ENCODE peak calls at places on chromosome 20, in eight cellular contexts. R is tibial artery, X is astrocyte, I is DND-41, T is tibial nerve, K is uterus, P is psoas muscle, J is neural progenitor cell. F is an unnamed sample.
A peak's percentile ranks its signal among the peaks of the same experiment; 100 is the strongest.

GRCh38 chr20:1484438-1485120 is 6.6 kb downstream of the SIRPB2 start:
- DNase-seq in P (no peak), X (no peak), T (no peak), K (no peak), I (no peak), R (no peak), J (no peak), F (no peak)

GRCh38 chr20:62807444-62808210 is 3.0 kb downstream of the OGFR start:
- DNase-seq in I (no peak), X (no peak), R (no peak), J (no peak), T (no peak), K (no peak), P (no peak), F (no peak)

GRCh38 chr20:10077886-10078285 is 43.1 kb downstream of the ANKEF1 start:
- DNase-seq in I (no peak), K (no peak), P (no peak), J (no peak), T (no peak), X (no peak), R (no peak), F (no peak)

GRCh38 chr20:58475466-58475865 is 39.7 kb downstream of the APCDD1L start:
- DNase-seq in I (no peak), J (no peak), P (no peak), T (no peak), K (no peak), X (no peak), R (no peak), F (no peak)

GRCh38 chr20:6075428-6076219 is 21.8 kb upstream of the LRRN4 start:
- DNase-seq in K (no peak), R (no peak), T (no peak), P (no peak), X (peak; percentile 40), I (no peak), J (no peak), F (no peak)

GRCh38 chr20:50425076-50425475 is 85.1 kb upstream of the PTPN1 start:
- DNase-seq in K (no peak), I (peak; percentile 11), X (no peak), J (no peak), P (peak; percentile 76), T (no peak), R (no peak), F (no peak)

GRCh38 chr20:24420567-24420966 is 48.9 kb upstream of the SYNDIG1 start:
- DNase-seq in T (no peak), R (no peak), J (no peak), P (no peak), K (no peak), I (no peak), X (no peak), F (no peak)

GRCh38 chr20:49948809-49949507 is 12.8 kb downstream of the RNF114 start:
- DNase-seq in R (no peak), P (no peak), I (no peak), X (peak; percentile 97), J (no peak), K (no peak), T (no peak), F (no peak)

GRCh38 chr20:44114755-44115044 is 72.3 kb downstream of the JPH2 start:
- DNase-seq in R (no peak), T (no peak), I (no peak), X (no peak), P (no peak), K (no peak), J (no peak), F (no peak)

GRCh38 chr20:43722153-43722505 is 4.7 kb downstream of the GTSF1L start:
- DNase-seq in X (no peak), K (no peak), T (no peak), J (no peak), I (no peak), R (no peak), P (no peak), F (no peak)

GRCh38 chr20:24718696-24719095 is 230.4 kb upstream of the CST7 start:
- DNase-seq in T (no peak), K (no peak), J (no peak), R (no peak), X (no peak), I (peak; percentile 4), P (no peak), F (no peak)

GRCh38 chr20:52105573-52106422 is 85.8 kb downstream of the ZFP64 start:
- DNase-seq in X (peak; percentile 47), P (no peak), R (no peak), J (peak; percentile 88), I (no peak), T (no peak), K (no peak), F (no peak)
- TF ChIP-seq CTCF in X (peak; percentile 15), P (no peak), R (no peak), J (peak; percentile 62), I (no peak), T (no peak), K (no peak), F (peak; percentile 32)

GRCh38 chr20:2557873-2558580 is 21.7 kb downstream of the TMC2 start:
- DNase-seq in X (no peak), I (no peak), T (no peak), P (no peak), K (no peak), J (no peak), R (no peak), F (no peak)

GRCh38 chr20:2563116-2563515 is 26.7 kb downstream of the TMC2 start:
- DNase-seq in R (no peak), P (no peak), X (no peak), K (no peak), T (no peak), J (no peak), I (no peak), F (no peak)

GRCh38 chr20:2559641-2560040 is 23.3 kb downstream of the TMC2 start:
- DNase-seq in P (no peak), R (no peak), X (no peak), T (no peak), J (peak; percentile 25), I (no peak), K (no peak), F (no peak)

DNA sequence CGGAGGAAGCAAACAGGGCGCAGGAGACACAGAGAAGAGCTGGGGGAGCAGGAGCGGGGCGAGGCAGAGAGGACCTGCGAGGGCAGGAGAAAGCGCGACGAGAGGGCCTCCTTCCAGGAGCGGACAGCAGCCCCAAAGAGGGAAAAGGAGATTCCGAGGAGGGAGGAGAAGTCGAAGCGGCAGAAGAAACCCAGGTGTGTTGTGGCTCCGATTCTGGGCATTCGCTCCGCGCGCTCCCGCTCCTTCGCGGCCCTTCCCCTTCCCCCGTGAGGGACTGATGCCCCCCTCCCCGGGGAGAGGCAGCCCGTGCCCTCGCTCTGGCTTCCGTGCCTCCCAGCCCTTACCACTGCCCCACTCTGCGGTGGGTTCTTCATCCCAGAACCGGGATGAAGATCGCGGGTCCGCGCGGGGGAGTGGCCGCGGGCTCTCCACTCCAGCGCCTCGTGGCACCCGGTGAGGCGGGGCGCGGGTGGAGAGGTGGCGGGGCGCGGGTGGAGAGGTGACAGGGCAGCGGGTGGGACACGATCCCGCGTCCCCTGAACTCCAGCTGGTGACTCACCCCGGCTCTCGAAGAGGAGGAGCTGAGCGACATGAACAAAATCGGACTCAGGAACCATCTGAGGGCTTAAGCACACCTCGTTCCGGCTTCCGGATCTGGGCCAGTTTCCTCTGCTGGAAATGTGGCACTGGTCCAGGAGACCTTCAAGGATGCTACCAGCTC is 22.4 kb downstream of the TMC2 start:
- DNase-seq in I (no peak), R (no peak), T (no peak), J (peak; percentile 29), P (no peak), X (no peak), K (peak; percentile 34), F (no peak)
- H3K4me3 ChIP-seq in I (no peak overlapping the region), R (no peak overlapping the region), T (no peak overlapping the region), J (peak overlapping the region; percentile 53), P (peak overlapping the region; percentile 34), X (no peak overlapping the region), K (no peak overlapping the region), F (no peak overlapping the region)

DNA sequence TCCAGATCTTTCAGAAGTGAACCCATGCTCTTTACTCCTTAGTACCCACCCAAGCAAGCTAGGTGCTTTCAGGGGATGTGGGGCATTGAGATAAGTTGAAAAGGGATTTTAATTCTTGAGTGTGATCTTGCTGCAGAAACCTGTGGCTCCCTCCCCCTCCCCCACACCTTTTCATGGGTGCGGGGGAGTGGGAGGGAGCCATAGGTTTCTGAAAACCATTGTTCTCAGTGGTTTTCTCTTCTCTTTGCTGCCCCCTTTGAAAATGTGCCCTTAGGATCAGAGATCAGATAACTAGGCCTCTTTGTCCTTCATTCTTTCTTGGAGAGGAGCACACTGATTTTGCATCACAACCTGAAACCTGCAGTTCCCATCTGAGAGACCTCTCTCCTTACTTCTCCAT is 2.4 kb downstream of the PCSK2 start:
- DNase-seq in J (peak; percentile 26), P (no peak), T (no peak), X (no peak), K (no peak), I (no peak), R (no peak), F (no peak)
- TF ChIP-seq CTCF in J (no peak), P (no peak), T (no peak), X (no peak), K (no peak), I (no peak), R (no peak), F (no peak)

GRCh38 chr20:52035498-52035897 is 156.1 kb downstream of the ZFP64 start:
- DNase-seq in J (no peak), I (no peak), K (no peak), R (no peak), P (no peak), T (no peak), X (no peak), F (no peak)

GRCh38 chr20:52033313-52033712 is 158.3 kb downstream of the ZFP64 start:
- DNase-seq in T (no peak), K (no peak), P (no peak), J (no peak), I (no peak), X (no peak), R (no peak), F (no peak)

GRCh38 chr20:52035977-52036376 is 155.6 kb downstream of the ZFP64 start:
- DNase-seq in J (no peak), T (no peak), I (no peak), X (no peak), K (no peak), R (no peak), P (no peak), F (no peak)

GRCh38 chr20:52031574-52032303 is 159.8 kb downstream of the ZFP64 start:
- DNase-seq in I (no peak), K (no peak), X (peak; percentile 90), J (no peak), T (no peak), P (no peak), R (no peak), F (no peak)

GRCh38 chr20:52031206-52031573 is 160.4 kb downstream of the ZFP64 start:
- DNase-seq in R (no peak), K (no peak), T (no peak), J (no peak), X (no peak), I (no peak), P (no peak), F (no peak)
- H3K4me3 ChIP-seq in R (no peak overlapping the region), K (no peak overlapping the region), T (no peak overlapping the region), J (no peak overlapping the region), X (peak overlapping the region; percentile 30), I (no peak overlapping the region), P (no peak overlapping the region), F (no peak overlapping the region)

F was measured in GM06990.